ENCODE peak calls at places on chromosome 6, in nine cellular contexts. H is left ventricle myocardium inferior, X is endothelial cell, F is heart right ventricle, I is suprapubic skin, U is neural crest cell, N is fibroblast of mammary gland, P is MM.1S, T is MCF 10A. D is an unnamed sample.

GRCh38 chr6:14807130-14807529 is 438.7 kb upstream of the JARID2 start:
- DNase-seq in T (no peak), P (no peak), N (peak; percentile 24), X (no peak), F (no peak), U (no peak), H (no peak), I (no peak), D (no peak)

GRCh38 chr6:86937219-86938079 is at the start of gene HTR1E:
- DNase-seq in T (peak; percentile 48), I (no peak), U (peak; percentile 64), N (peak; percentile 17), P (peak; percentile 46), F (no peak), H (no peak), X (peak; percentile 78), D (peak; percentile 75)

GRCh38 chr6:139230421-139230840 is 61.4 kb downstream of the TXLNB start:
- DNase-seq in N (peak; percentile 55), F (no peak), X (no peak), H (no peak), T (peak; percentile 22), I (no peak), P (peak; percentile 80), U (no peak), D (no peak)

GRCh38 chr6:30568245-30568644 is 3.0 kb upstream of the ABCF1 start:
- DNase-seq in T (no peak), P (no peak), F (no peak), U (no peak), N (no peak), X (no peak), H (no peak), I (no peak), D (no peak)

GRCh38 chr6:149915970-149916865 is 6.7 kb downstream of the RAET1G start:
- DNase-seq in H (no peak), I (peak; percentile 60), T (no peak), U (no peak), N (no peak), F (no peak), P (no peak), X (no peak), D (no peak)

GRCh38 chr6:32177182-32177787 is 920 bp upstream of the RNF5 start:
- DNase-seq in H (no peak), F (no peak), X (no peak), P (peak; percentile 53), U (no peak), N (no peak), T (peak; percentile 84), I (no peak), D (no peak)

GRCh38 chr6:1817033-1817761 is 207.5 kb downstream of the FOXC1 start:
- DNase-seq in P (no peak), F (no peak), U (no peak), I (no peak), N (peak; percentile 63), T (no peak), X (no peak), H (no peak), D (no peak)

GRCh38 chr6:28225056-28225834 is at the start of gene ZSCAN9:
- DNase-seq in F (peak; percentile 84), U (peak; percentile 73), N (peak; percentile 84), I (peak; percentile 91), T (peak; percentile 93), X (peak; percentile 84), P (peak; percentile 81), H (peak; percentile 83), D (peak; percentile 62)

GRCh38 chr6:21230536-21230935 is 363.0 kb upstream of the SOX4 start:
- DNase-seq in P (no peak), F (no peak), X (no peak), U (no peak), H (no peak), I (no peak), N (peak; percentile 5), T (peak; percentile 26), D (no peak)

GRCh38 chr6:137157601-137158000 is 15.8 kb downstream of the IL22RA2 start:
- DNase-seq in X (no peak), N (no peak), U (no peak), T (peak; percentile 85), F (no peak), P (no peak), I (no peak), H (no peak), D (no peak)

GRCh38 chr6:9409126-9409525 is 973.8 kb upstream of the SLC35B3 start:
- DNase-seq in F (no peak), N (no peak), T (no peak), H (no peak), I (no peak), U (no peak), P (no peak), X (no peak), D (no peak)

GRCh38 chr6:96522469-96523009 is 933 bp downstream of the UFL1 start:
- DNase-seq in P (peak; percentile 22), H (no peak), I (no peak), T (no peak), N (peak; percentile 35), X (no peak), F (no peak), U (no peak), D (no peak)

GRCh38 chr6:10391299-10391630 is 23.6 kb downstream of the TFAP2A start:
- DNase-seq in T (no peak), F (no peak), P (no peak), H (no peak), U (no peak), I (no peak), N (no peak), X (no peak), D (no peak)

GRCh38 chr6:2854394-2854982 is 12.8 kb upstream of the SERPINB1 start:
- DNase-seq in H (no peak), U (no peak), N (peak; percentile 45), T (no peak), X (no peak), F (no peak), P (no peak), I (no peak), D (no peak)
- TF ChIP-seq CTCF in H (no peak), U (peak; percentile 6), N (no peak), T (no peak), X (no peak), F (no peak), P (no peak), I (no peak), D (no peak)

GRCh38 chr6:117399924-117400323 is 25.8 kb downstream of the ROS1 start:
- DNase-seq in T (peak; percentile 38), H (no peak), F (no peak), N (no peak), X (no peak), U (no peak), I (no peak), P (no peak), D (no peak)
- TF ChIP-seq CTCF in T (peak; percentile 27), H (peak; percentile 41), F (peak; percentile 10), N (peak; percentile 36), X (peak; percentile 14), U (peak; percentile 46), I (no peak), P (no peak), D (no peak)

GRCh38 chr6:4914412-4915159 is 89.3 kb downstream of the RPP40 start:
- DNase-seq in X (no peak), T (no peak), U (no peak), F (no peak), I (no peak), P (no peak), H (no peak), N (peak; percentile 69), D (no peak)
- TF ChIP-seq CTCF in X (no peak), T (no peak), U (no peak), F (no peak), I (no peak), P (no peak), H (no peak), N (no peak), D (no peak)

DNA sequence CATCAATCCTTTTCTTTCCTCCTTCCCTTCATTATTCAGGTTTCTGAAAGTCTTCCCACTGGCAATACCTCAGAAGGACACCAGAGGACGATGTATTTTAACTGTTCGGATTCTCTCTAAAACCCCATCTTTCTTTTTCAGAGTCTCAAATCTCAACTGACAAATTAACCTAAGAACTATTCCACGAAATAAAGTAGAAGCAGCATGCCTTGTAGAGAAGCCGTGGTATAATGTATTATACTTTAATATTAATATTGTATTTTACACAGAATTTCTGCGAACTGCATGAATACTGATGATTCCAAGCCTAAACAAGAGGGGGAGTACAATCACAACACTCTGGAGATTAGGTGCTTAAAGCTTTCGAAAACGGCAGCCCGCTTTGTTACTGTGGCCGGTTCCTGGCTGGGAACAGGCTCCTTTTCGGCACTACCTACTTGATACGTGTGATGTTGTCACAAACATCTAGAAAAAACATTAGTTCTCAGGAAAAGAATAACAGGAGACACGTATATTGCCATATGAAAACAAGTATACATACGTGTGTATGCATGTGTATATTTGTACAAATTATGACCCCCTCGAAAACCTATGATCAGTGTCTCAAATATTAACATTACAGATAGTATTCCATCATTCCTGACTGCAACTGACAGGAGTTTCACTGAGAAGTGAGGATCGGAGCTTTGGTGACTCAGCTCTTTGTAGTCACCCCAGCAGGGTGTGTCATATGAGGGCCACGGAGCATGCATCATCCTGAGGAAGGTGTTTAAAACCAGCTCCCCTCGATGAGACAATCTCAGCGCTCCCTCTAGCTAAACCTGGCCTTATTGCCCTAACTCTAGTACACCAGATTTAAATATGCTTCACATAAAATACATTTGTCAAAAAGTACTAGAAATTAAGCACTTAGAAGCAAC is 319.7 kb upstream of the TCF21 start:
- DNase-seq in H (no peak), N (peak; percentile 97), F (no peak), P (peak; percentile 63), U (no peak), I (no peak), X (peak; percentile 13), T (peak; percentile 97), D (peak; percentile 44)
- TF ChIP-seq CTCF in H (peak; percentile 91), N (peak; percentile 83), F (peak; percentile 87), P (peak; percentile 90), U (peak; percentile 89), I (peak; percentile 83), X (peak; percentile 82), T (peak; percentile 85), D (peak; percentile 75)

D was measured in mesothelial cell of epicardium.